ENCODE peak calls at places on chromosomes 16 and 17, in seven cellular contexts. One of them, this sample, is unnamed. For H3K4me1, the result is how much of the 10 kb centered on the place peaks cover.

GRCh38 chr16:72501739-72502653 is 330.0 kb upstream of the PMFBP1 start:
- DNase-seq in IMR-90: peak
- DNase-seq in mesendoderm: peak
- DNase-seq in H1: no peak
- DNase-seq in mesenchymal stem cell: peak
- DNase-seq in neuronal stem cell: peak
- DNase-seq in trophoblast cell: peak
- DNase-seq in this sample: peak

GRCh38 chr17:9409430-9409829 is 166.2 kb downstream of the STX8 start:
- DNase-seq in IMR-90: no peak
- DNase-seq in mesendoderm: no peak
- DNase-seq in H1: no peak
- DNase-seq in mesenchymal stem cell: no peak
- DNase-seq in neuronal stem cell: no peak
- DNase-seq in trophoblast cell: no peak
- DNase-seq in this sample: no peak

GRCh38 chr17:81046770-81047359 is 11.9 kb downstream of the BAIAP2 start:
- DNase-seq in IMR-90: no peak
- DNase-seq in mesendoderm: no peak
- DNase-seq in H1: no peak
- DNase-seq in mesenchymal stem cell: peak
- DNase-seq in neuronal stem cell: no peak
- DNase-seq in trophoblast cell: peak
- DNase-seq in this sample: no peak

GRCh38 chr17:66364508-66365203 is 62.2 kb downstream of the PRKCA start:
- DNase-seq in IMR-90: no peak
- DNase-seq in mesendoderm: no peak
- DNase-seq in H1: no peak
- DNase-seq in mesenchymal stem cell: no peak
- DNase-seq in neuronal stem cell: no peak
- DNase-seq in trophoblast cell: no peak
- DNase-seq in this sample: no peak

GRCh38 chr17:7340179-7340578 is 3.9 kb downstream of the ACAP1 start:
- DNase-seq in IMR-90: peak
- DNase-seq in mesendoderm: no peak
- DNase-seq in H1: no peak
- DNase-seq in mesenchymal stem cell: peak
- DNase-seq in neuronal stem cell: no peak
- DNase-seq in trophoblast cell: peak
- DNase-seq in this sample: no peak

GRCh38 chr17:63490858-63491400 is 14.1 kb downstream of the ACE start:
- DNase-seq in IMR-90: no peak
- DNase-seq in mesendoderm: no peak
- DNase-seq in H1: no peak
- DNase-seq in mesenchymal stem cell: no peak
- DNase-seq in neuronal stem cell: no peak
- DNase-seq in trophoblast cell: no peak
- DNase-seq in this sample: no peak

GRCh38 chr16:70582280-70582978 is 58.8 kb downstream of the SF3B3 start:
- DNase-seq in IMR-90: no peak
- DNase-seq in mesendoderm: peak
- DNase-seq in H1: no peak
- DNase-seq in mesenchymal stem cell: no peak
- DNase-seq in neuronal stem cell: no peak
- DNase-seq in trophoblast cell: peak
- DNase-seq in this sample: no peak

GRCh38 chr17:81030726-81031570 is 4.0 kb upstream of the BAIAP2 start:
- DNase-seq in IMR-90: no peak
- DNase-seq in mesendoderm: no peak
- DNase-seq in H1: no peak
- DNase-seq in mesenchymal stem cell: no peak
- DNase-seq in neuronal stem cell: no peak
- DNase-seq in trophoblast cell: no peak
- DNase-seq in this sample: no peak

GRCh38 chr16:81774348-81774747 is 4.7 kb upstream of the PLCG2 start:
- DNase-seq in IMR-90: no peak
- DNase-seq in mesendoderm: no peak
- DNase-seq in H1: no peak
- DNase-seq in mesenchymal stem cell: no peak
- DNase-seq in neuronal stem cell: no peak
- DNase-seq in trophoblast cell: no peak
- DNase-seq in this sample: no peak

GRCh38 chr17:60305141-60305540 is 86.8 kb downstream of the USP32 start:
- DNase-seq in IMR-90: no peak
- DNase-seq in mesendoderm: peak
- DNase-seq in H1: no peak
- DNase-seq in mesenchymal stem cell: peak
- DNase-seq in neuronal stem cell: no peak
- DNase-seq in trophoblast cell: peak
- DNase-seq in this sample: no peak

DNA sequence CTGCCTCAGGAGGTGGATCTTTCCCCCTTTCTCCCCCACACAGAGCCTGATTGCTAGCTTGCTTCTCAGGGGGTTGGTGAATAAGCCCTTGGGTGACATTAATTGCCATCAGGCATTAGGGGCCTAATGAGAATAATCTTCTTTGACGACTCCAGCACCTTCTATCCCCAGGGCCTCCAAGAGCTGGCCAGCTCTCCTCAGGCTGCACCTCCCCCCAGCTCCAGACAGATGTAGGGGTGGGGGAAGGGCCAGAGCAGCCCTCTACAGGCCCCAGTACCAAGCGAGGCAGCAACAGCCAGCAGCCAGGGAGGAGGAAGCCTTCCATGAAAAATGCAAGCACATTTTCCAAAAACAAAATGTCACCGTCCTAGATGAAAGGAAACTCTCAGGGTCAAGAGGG is 1.4 kb upstream of the TMEM132E start:
- DNase-seq in IMR-90: no peak
- DNase-seq in mesendoderm: no peak
- DNase-seq in H1: no peak
- DNase-seq in mesenchymal stem cell: no peak
- DNase-seq in neuronal stem cell: no peak
- DNase-seq in trophoblast cell: no peak
- DNase-seq in this sample: peak
- H2BK5ac ChIP-seq in IMR-90: no peak
- H2BK5ac ChIP-seq in mesendoderm: no peak
- H2BK5ac ChIP-seq in H1: no peak
- H2BK5ac ChIP-seq in mesenchymal stem cell: no peak
- H2BK5ac ChIP-seq in neuronal stem cell: no peak
- H2BK5ac ChIP-seq in trophoblast cell: no peak
- H2BK5ac ChIP-seq in this sample: no peak

GRCh38 chr16:84358601-84359295 is 9.6 kb upstream of the ATP2C2 start:
- DNase-seq in IMR-90: no peak
- DNase-seq in mesendoderm: no peak
- DNase-seq in H1: no peak
- DNase-seq in mesenchymal stem cell: no peak
- DNase-seq in neuronal stem cell: no peak
- DNase-seq in trophoblast cell: no peak
- DNase-seq in this sample: no peak
- H3K4me1 ChIP-seq in IMR-90: under half
- H3K4me1 ChIP-seq in mesendoderm: under half
- H3K4me1 ChIP-seq in H1: under half
- H3K4me1 ChIP-seq in mesenchymal stem cell: under half
- H3K4me1 ChIP-seq in neuronal stem cell: half or more
- H3K4me1 ChIP-seq in trophoblast cell: under half
- H3K4me1 ChIP-seq in this sample: under half

GRCh38 chr17:57739402-57740224 is 5.5 kb downstream of the CCDC182 start:
- DNase-seq in IMR-90: no peak
- DNase-seq in mesendoderm: peak
- DNase-seq in H1: no peak
- DNase-seq in mesenchymal stem cell: peak
- DNase-seq in neuronal stem cell: no peak
- DNase-seq in trophoblast cell: peak
- DNase-seq in this sample: peak
- H2BK5ac ChIP-seq in IMR-90: no peak
- H2BK5ac ChIP-seq in mesendoderm: no peak
- H2BK5ac ChIP-seq in H1: no peak
- H2BK5ac ChIP-seq in mesenchymal stem cell: no peak
- H2BK5ac ChIP-seq in neuronal stem cell: no peak
- H2BK5ac ChIP-seq in trophoblast cell: no peak
- H2BK5ac ChIP-seq in this sample: no peak

GRCh38 chr16:19872935-19873334 is 11.7 kb downstream of the GPRC5B start:
- DNase-seq in IMR-90: no peak
- DNase-seq in mesendoderm: no peak
- DNase-seq in H1: no peak
- DNase-seq in mesenchymal stem cell: no peak
- DNase-seq in neuronal stem cell: no peak
- DNase-seq in trophoblast cell: no peak
- DNase-seq in this sample: no peak
- H3K4me1 ChIP-seq in IMR-90: under half
- H3K4me1 ChIP-seq in mesendoderm: under half
- H3K4me1 ChIP-seq in H1: under half
- H3K4me1 ChIP-seq in mesenchymal stem cell: under half
- H3K4me1 ChIP-seq in neuronal stem cell: under half
- H3K4me1 ChIP-seq in trophoblast cell: under half
- H3K4me1 ChIP-seq in this sample: under half